ENCODE peak calls at places on chromosomes 13 and 19, in six cellular contexts. One of them, this sample, is unnamed. For H3K36me3, the result is how much of the 10 kb centered on the place peaks cover.

GRCh38 chr19:10114651-10115391 is 3.3 kb downstream of the P2RY11 start:
- DNase-seq in ascending aorta: no peak
- DNase-seq in PC-9: no peak
- DNase-seq in CD8-positive, alpha-beta memory T cell: no peak
- DNase-seq in fibroblast of lung: no peak
- DNase-seq in SK-N-MC: no peak
- DNase-seq in this sample: peak

GRCh38 chr13:92379371-92379770 is 847.2 kb upstream of the GPC6 start:
- DNase-seq in PC-9: no peak
- DNase-seq in fibroblast of lung: no peak
- DNase-seq in ascending aorta: no peak
- DNase-seq in SK-N-MC: no peak
- DNase-seq in CD8-positive, alpha-beta memory T cell: no peak
- DNase-seq in this sample: no peak

GRCh38 chr13:102631198-102631597 is 34.4 kb downstream of the TPP2 start:
- DNase-seq in fibroblast of lung: no peak
- DNase-seq in CD8-positive, alpha-beta memory T cell: no peak
- DNase-seq in ascending aorta: no peak
- DNase-seq in PC-9: no peak
- DNase-seq in SK-N-MC: no peak
- DNase-seq in this sample: no peak

GRCh38 chr13:112711528-112712265 is 21.9 kb downstream of the ATP11A start:
- DNase-seq in CD8-positive, alpha-beta memory T cell: no peak
- DNase-seq in fibroblast of lung: peak
- DNase-seq in SK-N-MC: peak
- DNase-seq in ascending aorta: peak
- DNase-seq in PC-9: peak
- DNase-seq in this sample: peak

GRCh38 chr19:55344444-55344843 is 4.8 kb downstream of the KMT5C start:
- DNase-seq in PC-9: peak
- DNase-seq in SK-N-MC: no peak
- DNase-seq in CD8-positive, alpha-beta memory T cell: no peak
- DNase-seq in fibroblast of lung: peak
- DNase-seq in ascending aorta: no peak
- DNase-seq in this sample: no peak

GRCh38 chr13:59701261-59701660 is 462.5 kb downstream of the DIAPH3 start:
- DNase-seq in SK-N-MC: no peak
- DNase-seq in ascending aorta: no peak
- DNase-seq in PC-9: no peak
- DNase-seq in fibroblast of lung: no peak
- DNase-seq in CD8-positive, alpha-beta memory T cell: no peak
- DNase-seq in this sample: no peak

GRCh38 chr19:7333198-7334118 is 15.3 kb upstream of the ARHGEF18 start:
- DNase-seq in ascending aorta: no peak
- DNase-seq in CD8-positive, alpha-beta memory T cell: no peak
- DNase-seq in fibroblast of lung: peak
- DNase-seq in SK-N-MC: no peak
- DNase-seq in PC-9: no peak
- DNase-seq in this sample: peak

GRCh38 chr13:110869805-110870706 is 44.8 kb downstream of the ANKRD10 start:
- DNase-seq in fibroblast of lung: peak
- DNase-seq in PC-9: peak
- DNase-seq in CD8-positive, alpha-beta memory T cell: no peak
- DNase-seq in ascending aorta: peak
- DNase-seq in SK-N-MC: no peak
- DNase-seq in this sample: peak

GRCh38 chr13:39263033-39263432 is 224.8 kb downstream of the NHLRC3 start:
- DNase-seq in ascending aorta: no peak
- DNase-seq in fibroblast of lung: peak
- DNase-seq in CD8-positive, alpha-beta memory T cell: no peak
- DNase-seq in PC-9: no peak
- DNase-seq in SK-N-MC: no peak
- DNase-seq in this sample: peak

GRCh38 chr19:39539519-39540332 is at the start of gene EID2:
- DNase-seq in ascending aorta: peak
- DNase-seq in fibroblast of lung: peak
- DNase-seq in CD8-positive, alpha-beta memory T cell: peak
- DNase-seq in SK-N-MC: peak
- DNase-seq in PC-9: peak
- DNase-seq in this sample: peak

GRCh38 chr13:75760182-75760981 is 124.3 kb downstream of the LMO7 start:
- DNase-seq in SK-N-MC: no peak
- DNase-seq in fibroblast of lung: peak
- DNase-seq in CD8-positive, alpha-beta memory T cell: no peak
- DNase-seq in PC-9: peak
- DNase-seq in ascending aorta: no peak
- DNase-seq in this sample: no peak

GRCh38 chr13:37313383-37313782 is 207.9 kb upstream of the CSNK1A1L start:
- DNase-seq in fibroblast of lung: peak
- DNase-seq in ascending aorta: no peak
- DNase-seq in CD8-positive, alpha-beta memory T cell: no peak
- DNase-seq in PC-9: no peak
- DNase-seq in SK-N-MC: no peak
- DNase-seq in this sample: peak

GRCh38 chr19:50916069-50916468 is 4.9 kb upstream of the KLK4 start:
- DNase-seq in fibroblast of lung: no peak
- DNase-seq in PC-9: no peak
- DNase-seq in ascending aorta: no peak
- DNase-seq in SK-N-MC: no peak
- DNase-seq in CD8-positive, alpha-beta memory T cell: no peak
- DNase-seq in this sample: no peak

GRCh38 chr19:14006766-14007562 is 844 bp upstream of the RFX1 start:
- DNase-seq in fibroblast of lung: no peak
- DNase-seq in PC-9: no peak
- DNase-seq in SK-N-MC: no peak
- DNase-seq in CD8-positive, alpha-beta memory T cell: no peak
- DNase-seq in ascending aorta: no peak
- DNase-seq in this sample: peak

GRCh38 chr19:3699071-3699740 is 1.1 kb downstream of the PIP5K1C start:
- DNase-seq in fibroblast of lung: peak
- DNase-seq in SK-N-MC: no peak
- DNase-seq in CD8-positive, alpha-beta memory T cell: peak
- DNase-seq in ascending aorta: no peak
- DNase-seq in PC-9: no peak
- DNase-seq in this sample: peak

GRCh38 chr19:43769256-43769655 is 11.5 kb downstream of the KCNN4 start:
- DNase-seq in ascending aorta: no peak
- DNase-seq in fibroblast of lung: no peak
- DNase-seq in SK-N-MC: no peak
- DNase-seq in PC-9: no peak
- DNase-seq in CD8-positive, alpha-beta memory T cell: no peak
- DNase-seq in this sample: no peak

GRCh38 chr13:28817204-28817603 is 2.9 kb upstream of the MTUS2 start:
- DNase-seq in CD8-positive, alpha-beta memory T cell: no peak
- DNase-seq in ascending aorta: no peak
- DNase-seq in fibroblast of lung: no peak
- DNase-seq in SK-N-MC: no peak
- DNase-seq in PC-9: no peak
- DNase-seq in this sample: no peak

DNA sequence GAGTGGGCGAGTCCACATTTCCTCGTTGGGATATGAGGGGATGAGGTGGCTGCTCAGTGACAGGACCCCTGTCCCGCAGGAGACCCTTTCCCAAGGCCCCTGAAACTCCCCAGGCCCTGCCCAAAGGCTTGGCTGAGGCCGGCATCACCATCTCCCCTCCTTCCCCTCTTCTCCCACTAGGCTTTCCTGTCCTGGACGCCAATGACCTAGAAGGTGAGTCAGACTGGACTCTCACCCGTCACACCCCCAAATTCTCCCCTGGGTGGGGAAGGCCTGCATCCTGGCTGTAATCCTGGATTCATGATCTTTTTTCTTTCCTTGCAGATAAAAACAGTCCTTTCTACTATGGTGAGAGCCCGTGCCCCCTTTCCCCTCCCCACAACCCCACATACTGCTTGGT is 5.3 kb downstream of the FXYD3 start:
- DNase-seq in PC-9: peak
- DNase-seq in CD8-positive, alpha-beta memory T cell: no peak
- DNase-seq in SK-N-MC: no peak
- DNase-seq in fibroblast of lung: no peak
- DNase-seq in ascending aorta: no peak
- DNase-seq in this sample: peak
- H3K4me3 ChIP-seq in PC-9: peak
- H3K4me3 ChIP-seq in CD8-positive, alpha-beta memory T cell: no peak
- H3K4me3 ChIP-seq in SK-N-MC: no peak
- H3K4me3 ChIP-seq in fibroblast of lung: no peak
- H3K4me3 ChIP-seq in ascending aorta: no peak
- H3K4me3 ChIP-seq in this sample: no peak

GRCh38 chr13:45340422-45341033 is 455 bp downstream of the TPT1 start:
- DNase-seq in ascending aorta: peak
- DNase-seq in CD8-positive, alpha-beta memory T cell: peak
- DNase-seq in SK-N-MC: no peak
- DNase-seq in fibroblast of lung: peak
- DNase-seq in PC-9: peak
- DNase-seq in this sample: peak
- H3K36me3 ChIP-seq in ascending aorta: half or more
- H3K36me3 ChIP-seq in CD8-positive, alpha-beta memory T cell: under half
- H3K36me3 ChIP-seq in SK-N-MC: half or more
- H3K36me3 ChIP-seq in fibroblast of lung: under half
- H3K36me3 ChIP-seq in PC-9: under half
- H3K36me3 ChIP-seq in this sample: half or more

GRCh38 chr13:30714629-30715028 is 20.7 kb upstream of the ALOX5AP start:
- DNase-seq in CD8-positive, alpha-beta memory T cell: no peak
- DNase-seq in ascending aorta: no peak
- DNase-seq in PC-9: peak
- DNase-seq in fibroblast of lung: no peak
- DNase-seq in SK-N-MC: no peak
- DNase-seq in this sample: no peak

GRCh38 chr13:30710442-30710841 is 24.9 kb upstream of the ALOX5AP start:
- DNase-seq in fibroblast of lung: no peak
- DNase-seq in SK-N-MC: no peak
- DNase-seq in ascending aorta: no peak
- DNase-seq in PC-9: no peak
- DNase-seq in CD8-positive, alpha-beta memory T cell: no peak
- DNase-seq in this sample: no peak

GRCh38 chr13:30713133-30713532 is 22.2 kb upstream of the ALOX5AP start:
- DNase-seq in fibroblast of lung: no peak
- DNase-seq in PC-9: peak
- DNase-seq in CD8-positive, alpha-beta memory T cell: no peak
- DNase-seq in ascending aorta: peak
- DNase-seq in SK-N-MC: no peak
- DNase-seq in this sample: no peak

GRCh38 chr13:30711375-30711774 is 24.0 kb upstream of the ALOX5AP start:
- DNase-seq in CD8-positive, alpha-beta memory T cell: no peak
- DNase-seq in fibroblast of lung: peak
- DNase-seq in ascending aorta: no peak
- DNase-seq in PC-9: peak
- DNase-seq in SK-N-MC: no peak
- DNase-seq in this sample: no peak

DNA sequence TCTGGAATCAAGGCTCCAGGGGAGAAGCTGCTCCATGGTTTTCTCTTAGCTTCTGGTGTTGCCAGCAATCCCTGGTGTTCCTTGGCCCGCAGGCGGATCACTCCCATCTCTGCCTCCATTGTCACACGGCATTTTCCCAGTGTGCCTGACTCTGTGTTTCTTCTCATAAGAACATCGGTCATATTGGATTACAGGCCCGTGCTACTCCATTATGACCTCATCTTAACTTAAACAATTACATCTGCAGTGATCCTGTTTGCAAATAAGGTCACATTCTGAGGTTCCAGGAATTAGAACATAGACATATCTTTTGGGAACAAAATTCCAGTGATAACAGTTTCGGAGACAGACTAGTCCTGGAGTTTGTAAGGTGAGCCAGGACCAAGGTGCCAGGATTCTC is 23.5 kb upstream of the ALOX5AP start:
- DNase-seq in PC-9: no peak
- DNase-seq in SK-N-MC: no peak
- DNase-seq in fibroblast of lung: no peak
- DNase-seq in ascending aorta: no peak
- DNase-seq in CD8-positive, alpha-beta memory T cell: no peak
- DNase-seq in this sample: no peak
- H3K4me3 ChIP-seq in PC-9: no peak
- H3K4me3 ChIP-seq in SK-N-MC: no peak
- H3K4me3 ChIP-seq in fibroblast of lung: no peak
- H3K4me3 ChIP-seq in ascending aorta: no peak
- H3K4me3 ChIP-seq in CD8-positive, alpha-beta memory T cell: no peak
- H3K4me3 ChIP-seq in this sample: no peak

GRCh38 chr19:32364040-32364439 is 18.6 kb downstream of the ZNF507 start:
- DNase-seq in fibroblast of lung: no peak
- DNase-seq in PC-9: no peak
- DNase-seq in CD8-positive, alpha-beta memory T cell: no peak
- DNase-seq in SK-N-MC: no peak
- DNase-seq in ascending aorta: no peak
- DNase-seq in this sample: no peak
- H3K36me3 ChIP-seq in fibroblast of lung: under half
- H3K36me3 ChIP-seq in PC-9: under half
- H3K36me3 ChIP-seq in CD8-positive, alpha-beta memory T cell: under half
- H3K36me3 ChIP-seq in SK-N-MC: half or more
- H3K36me3 ChIP-seq in ascending aorta: under half
- H3K36me3 ChIP-seq in this sample: half or more

GRCh38 chr19:35157431-35157830 is 2.9 kb downstream of the FXYD5 start:
- DNase-seq in fibroblast of lung: no peak
- DNase-seq in PC-9: no peak
- DNase-seq in ascending aorta: no peak
- DNase-seq in CD8-positive, alpha-beta memory T cell: no peak
- DNase-seq in SK-N-MC: no peak
- DNase-seq in this sample: no peak

GRCh38 chr19:35154535-35155406 is at the start of gene FXYD5:
- DNase-seq in ascending aorta: peak
- DNase-seq in fibroblast of lung: peak
- DNase-seq in SK-N-MC: no peak
- DNase-seq in PC-9: peak
- DNase-seq in CD8-positive, alpha-beta memory T cell: peak
- DNase-seq in this sample: peak

GRCh38 chr19:35155441-35155840 is 906 bp downstream of the FXYD5 start:
- DNase-seq in SK-N-MC: no peak
- DNase-seq in ascending aorta: no peak
- DNase-seq in PC-9: no peak
- DNase-seq in CD8-positive, alpha-beta memory T cell: peak
- DNase-seq in fibroblast of lung: no peak
- DNase-seq in this sample: peak

GRCh38 chr19:35156673-35157014 is 2.1 kb downstream of the FXYD5 start:
- DNase-seq in CD8-positive, alpha-beta memory T cell: no peak
- DNase-seq in PC-9: no peak
- DNase-seq in SK-N-MC: no peak
- DNase-seq in ascending aorta: no peak
- DNase-seq in fibroblast of lung: no peak
- DNase-seq in this sample: no peak

DNA sequence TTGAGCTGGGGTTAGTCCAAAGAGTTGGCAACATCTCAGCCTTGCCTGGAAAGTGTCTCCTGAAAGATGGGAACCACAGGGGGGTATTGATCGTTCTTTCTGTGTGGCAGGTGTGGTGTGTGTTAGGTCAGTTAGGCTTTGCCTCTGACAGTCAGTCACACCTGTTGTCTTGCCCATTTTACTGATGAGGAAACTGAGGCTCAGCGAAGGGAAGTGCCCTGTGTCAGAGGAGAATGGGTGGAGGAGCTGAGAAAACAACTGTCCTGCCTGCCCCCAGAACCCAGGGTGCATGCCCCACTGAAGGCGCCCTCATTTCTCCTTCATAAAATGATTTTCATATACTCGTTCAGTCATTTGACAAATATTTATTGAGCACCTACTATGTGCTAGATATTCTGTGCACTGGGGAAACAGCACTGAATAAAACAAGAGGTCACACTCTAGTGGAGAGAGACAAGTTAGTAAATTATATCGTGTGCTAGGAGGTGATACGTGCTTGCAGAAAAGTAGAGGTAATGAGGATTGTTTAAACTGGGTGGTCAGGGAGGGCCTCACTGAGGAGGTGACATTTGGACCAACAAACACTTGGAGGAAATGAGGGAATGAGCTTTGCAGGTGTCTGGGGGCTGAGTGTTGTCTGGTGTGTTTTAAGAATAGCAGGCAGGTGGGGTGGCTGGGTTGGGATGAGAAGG is 1.6 kb downstream of the FXYD5 start:
- DNase-seq in SK-N-MC: no peak
- DNase-seq in CD8-positive, alpha-beta memory T cell: no peak
- DNase-seq in PC-9: no peak
- DNase-seq in ascending aorta: no peak
- DNase-seq in fibroblast of lung: no peak
- DNase-seq in this sample: no peak
- H3K4me3 ChIP-seq in SK-N-MC: no peak
- H3K4me3 ChIP-seq in CD8-positive, alpha-beta memory T cell: peak
- H3K4me3 ChIP-seq in PC-9: peak
- H3K4me3 ChIP-seq in ascending aorta: peak
- H3K4me3 ChIP-seq in fibroblast of lung: peak
- H3K4me3 ChIP-seq in this sample: peak

This sample was measured in MG63.